ENCODE peak calls at places on chromosomes 6 and 20, in six cellular contexts. One of them, this sample, is unnamed.

GRCh38 chr20:34037121-34037520 is 43.4 kb downstream of the RALY start:
- DNase-seq in T-cell: peak; percentile 19
- DNase-seq in H7: no peak
- DNase-seq in HS-5: no peak
- DNase-seq in fibroblast of lung: no peak
- DNase-seq in HFFc6: no peak
- DNase-seq in this sample: no peak

GRCh38 chr6:75493400-75494064 is at the start of gene FILIP1:
- DNase-seq in T-cell: no peak
- DNase-seq in H7: peak; percentile 3
- DNase-seq in HS-5: no peak
- DNase-seq in fibroblast of lung: peak; percentile 60
- DNase-seq in HFFc6: no peak
- DNase-seq in this sample: no peak

GRCh38 chr6:143260857-143261256 is 189.6 kb downstream of the ADAT2 start:
- DNase-seq in T-cell: no peak
- DNase-seq in H7: no peak
- DNase-seq in HS-5: no peak
- DNase-seq in fibroblast of lung: no peak
- DNase-seq in HFFc6: peak; percentile 49
- DNase-seq in this sample: no peak

GRCh38 chr20:48733296-48733790 is 94.5 kb downstream of the PREX1 start:
- DNase-seq in T-cell: no peak
- DNase-seq in H7: peak; percentile 54
- DNase-seq in HS-5: no peak
- DNase-seq in fibroblast of lung: no peak
- DNase-seq in HFFc6: peak; percentile 8
- DNase-seq in this sample: no peak

GRCh38 chr6:43856005-43856765 is 86.2 kb downstream of the VEGFA start:
- DNase-seq in T-cell: no peak
- DNase-seq in H7: peak; percentile 71
- DNase-seq in HS-5: no peak
- DNase-seq in fibroblast of lung: peak; percentile 28
- DNase-seq in HFFc6: no peak
- DNase-seq in this sample: no peak

GRCh38 chr6:11700118-11700718 is 78.4 kb downstream of the ADTRP start:
- DNase-seq in T-cell: no peak
- DNase-seq in H7: no peak
- DNase-seq in HS-5: no peak
- DNase-seq in fibroblast of lung: peak; percentile 83
- DNase-seq in HFFc6: peak; percentile 51
- DNase-seq in this sample: no peak

GRCh38 chr6:112234596-112234995 is 19.8 kb downstream of the LAMA4 start:
- DNase-seq in T-cell: no peak
- DNase-seq in H7: no peak
- DNase-seq in HS-5: no peak
- DNase-seq in fibroblast of lung: peak; percentile 71
- DNase-seq in HFFc6: no peak
- DNase-seq in this sample: no peak

GRCh38 chr6:35663447-35664235 is 25.1 kb downstream of the FKBP5 start:
- DNase-seq in T-cell: no peak
- DNase-seq in H7: peak; percentile 32
- DNase-seq in HS-5: peak; percentile 54
- DNase-seq in fibroblast of lung: peak; percentile 33
- DNase-seq in HFFc6: peak; percentile 74
- DNase-seq in this sample: no peak

GRCh38 chr20:36773123-36773547 is 428 bp downstream of the DSN1 start:
- DNase-seq in T-cell: no peak
- DNase-seq in H7: no peak
- DNase-seq in HS-5: no peak
- DNase-seq in fibroblast of lung: peak; percentile 11
- DNase-seq in HFFc6: no peak
- DNase-seq in this sample: no peak

GRCh38 chr20:53872561-53873248 is 197.7 kb downstream of the BCAS1 start:
- DNase-seq in T-cell: peak; percentile 27
- DNase-seq in H7: no peak
- DNase-seq in HS-5: no peak
- DNase-seq in fibroblast of lung: peak; percentile 41
- DNase-seq in HFFc6: no peak
- DNase-seq in this sample: no peak

GRCh38 chr6:36216559-36216958 is 20.0 kb downstream of the BRPF3 start:
- DNase-seq in T-cell: no peak
- DNase-seq in H7: no peak
- DNase-seq in HS-5: no peak
- DNase-seq in fibroblast of lung: peak; percentile 42
- DNase-seq in HFFc6: peak; percentile 41
- DNase-seq in this sample: no peak

GRCh38 chr20:43916875-43917371 is 2.3 kb downstream of the TOX2 start:
- DNase-seq in T-cell: no peak
- DNase-seq in H7: no peak
- DNase-seq in HS-5: no peak
- DNase-seq in fibroblast of lung: peak; percentile 50
- DNase-seq in HFFc6: peak; percentile 30
- DNase-seq in this sample: no peak

GRCh38 chr6:132712366-132712765 is 1.5 kb downstream of the VNN1 start:
- DNase-seq in T-cell: no peak
- DNase-seq in H7: no peak
- DNase-seq in HS-5: peak; percentile 56
- DNase-seq in fibroblast of lung: peak; percentile 37
- DNase-seq in HFFc6: peak; percentile 43
- DNase-seq in this sample: peak; percentile 23

GRCh38 chr6:129248976-129249375 is 366.0 kb downstream of the LAMA2 start:
- DNase-seq in T-cell: no peak
- DNase-seq in H7: no peak
- DNase-seq in HS-5: no peak
- DNase-seq in fibroblast of lung: no peak
- DNase-seq in HFFc6: no peak
- DNase-seq in this sample: no peak

GRCh38 chr20:14828459-14828858 is 491.0 kb upstream of the FLRT3 start:
- DNase-seq in T-cell: no peak
- DNase-seq in H7: no peak
- DNase-seq in HS-5: no peak
- DNase-seq in fibroblast of lung: no peak
- DNase-seq in HFFc6: no peak
- DNase-seq in this sample: no peak

GRCh38 chr6:169362501-169363121 is 109.0 kb upstream of the THBS2 start:
- DNase-seq in T-cell: no peak
- DNase-seq in H7: no peak
- DNase-seq in HS-5: no peak
- DNase-seq in fibroblast of lung: peak; percentile 19
- DNase-seq in HFFc6: no peak
- DNase-seq in this sample: no peak

GRCh38 chr6:139768196-139768595 is 393.7 kb upstream of the CITED2 start:
- DNase-seq in T-cell: no peak
- DNase-seq in H7: no peak
- DNase-seq in HS-5: no peak
- DNase-seq in fibroblast of lung: no peak
- DNase-seq in HFFc6: no peak
- DNase-seq in this sample: no peak